ENCODE peak calls at places on chromosomes 16 and 17, in six cellular contexts. I is sigmoid colon, O is cardiac muscle cell, U is astrocyte of the spinal cord, W is stomach, G is AG04449. N is an unnamed sample.

GRCh38 chr17:39096435-39097158 is 54.8 kb downstream of the PLXDC1 start:
- DNase-seq in I (no peak), O (no peak), U (no peak), W (no peak), G (no peak), N (no peak)

GRCh38 chr16:75483222-75483621 is 12.0 kb downstream of the CHST6 start:
- DNase-seq in I (no peak), O (no peak), U (peak; percentile 55), W (no peak), G (no peak), N (no peak)

GRCh38 chr17:43377056-43377810 is 21.6 kb upstream of the ARL4D start:
- DNase-seq in I (no peak), O (no peak), U (no peak), W (no peak), G (no peak), N (no peak)

GRCh38 chr16:19173649-19174383 is 5.8 kb downstream of the SYT17 start:
- DNase-seq in I (no peak), O (no peak), U (no peak), W (no peak), G (no peak), N (no peak)

GRCh38 chr16:70157477-70158260 is 15.9 kb upstream of the CLEC18C start:
- DNase-seq in I (no peak), O (no peak), U (no peak), W (no peak), G (no peak), N (no peak)

GRCh38 chr17:69913241-69914015 is 161.6 kb upstream of the KCNJ16 start:
- DNase-seq in I (no peak), O (no peak), U (peak; percentile 17), W (no peak), G (no peak), N (no peak)

GRCh38 chr17:57948555-57949420 is 6.4 kb downstream of the CUEDC1 start:
- DNase-seq in I (peak; percentile 75), O (peak; percentile 82), U (peak; percentile 96), W (no peak), G (peak; percentile 98), N (no peak)

GRCh38 chr17:71472809-71473789 is 647.7 kb upstream of the SOX9 start:
- DNase-seq in I (no peak), O (peak; percentile 77), U (peak; percentile 66), W (no peak), G (no peak), N (peak; percentile 37)

GRCh38 chr17:68356949-68357455 is 65.7 kb downstream of the ARSG start:
- DNase-seq in I (no peak), O (no peak), U (no peak), W (no peak), G (no peak), N (no peak)

GRCh38 chr17:80593171-80593570 is 48.5 kb downstream of the RPTOR start:
- DNase-seq in I (no peak), O (no peak), U (no peak), W (no peak), G (no peak), N (no peak)

DNA sequence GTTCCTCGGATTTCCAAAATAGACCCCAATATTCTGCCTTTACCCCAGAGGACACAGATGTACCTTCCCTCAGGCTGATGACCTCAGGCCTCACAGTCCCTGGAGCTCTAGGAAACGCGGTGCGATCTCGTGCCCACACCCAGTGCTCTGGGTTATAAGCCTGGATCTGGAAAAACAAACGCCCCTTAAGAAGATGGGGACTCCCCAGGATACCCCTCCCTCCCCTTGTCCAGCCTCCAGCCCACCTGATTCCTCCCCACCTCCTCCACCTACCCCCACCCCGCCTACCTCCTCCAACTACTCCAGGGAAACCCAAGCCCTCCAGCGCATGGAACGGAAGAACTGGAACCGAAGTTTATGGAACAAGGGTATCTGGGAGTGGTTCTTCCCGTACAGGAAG is 19.1 kb downstream of the PRR11 start:
- DNase-seq in I (no peak), O (no peak), U (no peak), W (no peak), G (no peak), N (no peak)
- TF ChIP-seq CTCF in I (no peak), O (no peak), U (no peak), W (no peak), G (no peak), N (no peak)

GRCh38 chr17:75875940-75876189 is 2.5 kb downstream of the TRIM47 start:
- DNase-seq in I (peak; percentile 89), O (no peak), U (no peak), W (no peak), G (no peak), N (no peak)

GRCh38 chr17:75876938-75877751 is 1.2 kb downstream of the TRIM47 start:
- DNase-seq in I (peak; percentile 98), O (peak; percentile 97), U (peak; percentile 92), W (peak; percentile 88), G (peak; percentile 73), N (peak; percentile 90)

GRCh38 chr17:75876190-75876937 is 2.0 kb downstream of the TRIM47 start:
- DNase-seq in I (peak; percentile 77), O (no peak), U (no peak), W (peak; percentile 79), G (no peak), N (no peak)

GRCh38 chr17:75877752-75878173 is 618 bp downstream of the TRIM47 start:
- DNase-seq in I (peak; percentile 88), O (peak; percentile 78), U (peak; percentile 57), W (peak; percentile 86), G (no peak), N (no peak)

GRCh38 chr17:75878174-75878998 is at the start of gene TRIM47:
- DNase-seq in I (peak; percentile 91), O (peak; percentile 89), U (peak; percentile 56), W (peak; percentile 68), G (no peak), N (no peak)
- TF ChIP-seq CTCF in I (peak; percentile 38), O (peak; percentile 23), U (peak; percentile 28), W (no peak), G (peak; percentile 39), N (no peak)

DNA sequence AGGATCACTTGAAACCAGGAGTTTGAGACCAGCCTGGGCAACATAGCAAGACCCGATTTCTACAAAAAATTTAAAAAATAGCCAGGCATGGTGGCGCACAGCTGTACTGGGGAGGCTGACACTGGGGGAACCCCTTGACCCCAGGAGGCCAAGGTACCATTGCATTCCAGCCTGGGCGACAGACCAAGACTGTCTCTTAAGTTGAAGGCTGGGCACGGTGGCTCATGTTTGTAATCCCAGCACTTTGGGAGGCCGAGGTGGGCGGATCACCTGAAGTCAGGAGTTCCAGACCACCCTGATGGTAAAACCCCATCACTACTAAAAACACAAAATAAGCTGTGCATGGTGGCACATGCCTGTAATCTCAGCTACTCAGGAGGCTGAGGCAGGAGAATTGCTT is 74.9 kb downstream of the LITAF start:
- DNase-seq in I (no peak), O (no peak), U (no peak), W (no peak), G (no peak), N (no peak)
- TF ChIP-seq CTCF in I (no peak), O (no peak), U (no peak), W (no peak), G (no peak), N (no peak)

GRCh38 chr16:359871-360697 is 7.6 kb upstream of the AXIN1 start:
- DNase-seq in I (no peak), O (no peak), U (no peak), W (no peak), G (no peak), N (no peak)

GRCh38 chr16:356756-357155 is 4.2 kb upstream of the AXIN1 start:
- DNase-seq in I (no peak), O (no peak), U (no peak), W (no peak), G (no peak), N (no peak)

GRCh38 chr16:361341-361871 is 8.9 kb upstream of the AXIN1 start:
- DNase-seq in I (no peak), O (no peak), U (no peak), W (no peak), G (no peak), N (no peak)

GRCh38 chr16:360698-361336 is 8.3 kb upstream of the AXIN1 start:
- DNase-seq in I (no peak), O (no peak), U (no peak), W (no peak), G (no peak), N (no peak)

GRCh38 chr16:359067-359763 is 6.7 kb upstream of the AXIN1 start:
- DNase-seq in I (peak; percentile 61), O (no peak), U (no peak), W (no peak), G (no peak), N (no peak)
- TF ChIP-seq CTCF in I (no peak), O (no peak), U (no peak), W (no peak), G (no peak), N (no peak)

N was measured in AG09319.